ENCODE peak calls at places on chromosomes 7 and 10, in ten cellular contexts. One of them, this sample, is unnamed.

GRCh38 chr10:123535386-123535785 is 130.8 kb upstream of the GPR26 start:
- DNase-seq in lung: no peak
- DNase-seq in astrocyte: no peak
- DNase-seq in heart right ventricle: no peak
- DNase-seq in transverse colon: no peak
- DNase-seq in GM23338: no peak
- DNase-seq in OCI-LY7: no peak
- DNase-seq in lower lobe of right lung: no peak
- DNase-seq in breast epithelium: no peak
- DNase-seq in Panc1: no peak
- DNase-seq in this sample: no peak

GRCh38 chr10:100008142-100008522 is 1.6 kb downstream of the DNMBP start:
- DNase-seq in lung: no peak
- DNase-seq in astrocyte: peak; percentile 72
- DNase-seq in heart right ventricle: no peak
- DNase-seq in transverse colon: no peak
- DNase-seq in GM23338: no peak
- DNase-seq in OCI-LY7: no peak
- DNase-seq in lower lobe of right lung: no peak
- DNase-seq in breast epithelium: no peak
- DNase-seq in Panc1: no peak
- DNase-seq in this sample: no peak

GRCh38 chr7:72492446-72492845 is 80.3 kb upstream of the CALN1 start:
- DNase-seq in lung: no peak
- DNase-seq in astrocyte: no peak
- DNase-seq in heart right ventricle: peak; percentile 81
- DNase-seq in transverse colon: no peak
- DNase-seq in GM23338: no peak
- DNase-seq in OCI-LY7: no peak
- DNase-seq in lower lobe of right lung: no peak
- DNase-seq in breast epithelium: no peak
- DNase-seq in Panc1: no peak
- DNase-seq in this sample: no peak

GRCh38 chr10:29535012-29535777 is 99.6 kb downstream of the SVIL start:
- DNase-seq in lung: peak; percentile 45
- DNase-seq in astrocyte: peak; percentile 92
- DNase-seq in heart right ventricle: peak; percentile 56
- DNase-seq in transverse colon: peak; percentile 79
- DNase-seq in GM23338: peak; percentile 77
- DNase-seq in OCI-LY7: no peak
- DNase-seq in lower lobe of right lung: peak; percentile 53
- DNase-seq in breast epithelium: no peak
- DNase-seq in Panc1: peak; percentile 22
- DNase-seq in this sample: peak; percentile 91

GRCh38 chr10:110893559-110894179 is 21.9 kb downstream of the PDCD4 start:
- DNase-seq in lung: no peak
- DNase-seq in astrocyte: peak; percentile 31
- DNase-seq in heart right ventricle: no peak
- DNase-seq in transverse colon: no peak
- DNase-seq in GM23338: peak; percentile 71
- DNase-seq in OCI-LY7: peak; percentile 85
- DNase-seq in lower lobe of right lung: no peak
- DNase-seq in breast epithelium: no peak
- DNase-seq in Panc1: no peak
- DNase-seq in this sample: no peak

GRCh38 chr7:4274286-4274685 is 407.8 kb upstream of the FOXK1 start:
- DNase-seq in lung: no peak
- DNase-seq in astrocyte: no peak
- DNase-seq in heart right ventricle: no peak
- DNase-seq in transverse colon: no peak
- DNase-seq in GM23338: no peak
- DNase-seq in OCI-LY7: no peak
- DNase-seq in lower lobe of right lung: no peak
- DNase-seq in breast epithelium: no peak
- DNase-seq in Panc1: no peak
- DNase-seq in this sample: no peak

GRCh38 chr7:17142831-17143541 is 155.5 kb upstream of the AHR start:
- DNase-seq in lung: no peak
- DNase-seq in astrocyte: peak; percentile 3
- DNase-seq in heart right ventricle: no peak
- DNase-seq in transverse colon: no peak
- DNase-seq in GM23338: no peak
- DNase-seq in OCI-LY7: no peak
- DNase-seq in lower lobe of right lung: no peak
- DNase-seq in breast epithelium: no peak
- DNase-seq in Panc1: no peak
- DNase-seq in this sample: no peak

GRCh38 chr10:14477408-14477710 is 146.6 kb upstream of the FRMD4A start:
- DNase-seq in lung: no peak
- DNase-seq in astrocyte: peak; percentile 84
- DNase-seq in heart right ventricle: no peak
- DNase-seq in transverse colon: no peak
- DNase-seq in GM23338: no peak
- DNase-seq in OCI-LY7: no peak
- DNase-seq in lower lobe of right lung: no peak
- DNase-seq in breast epithelium: no peak
- DNase-seq in Panc1: no peak
- DNase-seq in this sample: no peak

GRCh38 chr7:140214075-140214684 is 37.4 kb upstream of the KDM7A start:
- DNase-seq in lung: peak; percentile 50
- DNase-seq in astrocyte: peak; percentile 75
- DNase-seq in heart right ventricle: no peak
- DNase-seq in transverse colon: peak; percentile 87
- DNase-seq in GM23338: no peak
- DNase-seq in OCI-LY7: no peak
- DNase-seq in lower lobe of right lung: peak; percentile 55
- DNase-seq in breast epithelium: no peak
- DNase-seq in Panc1: no peak
- DNase-seq in this sample: no peak

GRCh38 chr7:5572439-5572838 is 148.8 kb upstream of the TNRC18 start:
- DNase-seq in lung: no peak
- DNase-seq in astrocyte: no peak
- DNase-seq in heart right ventricle: no peak
- DNase-seq in transverse colon: no peak
- DNase-seq in GM23338: no peak
- DNase-seq in OCI-LY7: no peak
- DNase-seq in lower lobe of right lung: no peak
- DNase-seq in breast epithelium: no peak
- DNase-seq in Panc1: no peak
- DNase-seq in this sample: no peak

GRCh38 chr10:28661035-28661434 is 16.3 kb upstream of the BAMBI start:
- DNase-seq in lung: no peak
- DNase-seq in astrocyte: peak; percentile 86
- DNase-seq in heart right ventricle: no peak
- DNase-seq in transverse colon: no peak
- DNase-seq in GM23338: no peak
- DNase-seq in OCI-LY7: no peak
- DNase-seq in lower lobe of right lung: no peak
- DNase-seq in breast epithelium: no peak
- DNase-seq in Panc1: no peak
- DNase-seq in this sample: peak; percentile 88

GRCh38 chr7:64098-64521 is 128.3 kb upstream of the FAM20C start:
- DNase-seq in lung: no peak
- DNase-seq in astrocyte: peak; percentile 43
- DNase-seq in heart right ventricle: peak; percentile 47
- DNase-seq in transverse colon: peak; percentile 53
- DNase-seq in GM23338: peak; percentile 76
- DNase-seq in OCI-LY7: peak; percentile 22
- DNase-seq in lower lobe of right lung: peak; percentile 53
- DNase-seq in breast epithelium: peak; percentile 51
- DNase-seq in Panc1: peak; percentile 7
- DNase-seq in this sample: peak; percentile 70

GRCh38 chr7:29243777-29244655 is 49.4 kb downstream of the CHN2 start:
- DNase-seq in lung: no peak
- DNase-seq in astrocyte: no peak
- DNase-seq in heart right ventricle: no peak
- DNase-seq in transverse colon: no peak
- DNase-seq in GM23338: peak; percentile 91
- DNase-seq in OCI-LY7: peak; percentile 9
- DNase-seq in lower lobe of right lung: no peak
- DNase-seq in breast epithelium: no peak
- DNase-seq in Panc1: no peak
- DNase-seq in this sample: no peak

GRCh38 chr7:148746139-148746538 is 47.4 kb downstream of the CUL1 start:
- DNase-seq in lung: no peak
- DNase-seq in astrocyte: no peak
- DNase-seq in heart right ventricle: no peak
- DNase-seq in transverse colon: no peak
- DNase-seq in GM23338: no peak
- DNase-seq in OCI-LY7: no peak
- DNase-seq in lower lobe of right lung: no peak
- DNase-seq in breast epithelium: no peak
- DNase-seq in Panc1: no peak
- DNase-seq in this sample: no peak

GRCh38 chr7:78996013-78996412 is 457.5 kb downstream of the MAGI2 start:
- DNase-seq in lung: no peak
- DNase-seq in astrocyte: no peak
- DNase-seq in heart right ventricle: no peak
- DNase-seq in transverse colon: no peak
- DNase-seq in GM23338: no peak
- DNase-seq in OCI-LY7: no peak
- DNase-seq in lower lobe of right lung: no peak
- DNase-seq in breast epithelium: no peak
- DNase-seq in Panc1: no peak
- DNase-seq in this sample: no peak

DNA sequence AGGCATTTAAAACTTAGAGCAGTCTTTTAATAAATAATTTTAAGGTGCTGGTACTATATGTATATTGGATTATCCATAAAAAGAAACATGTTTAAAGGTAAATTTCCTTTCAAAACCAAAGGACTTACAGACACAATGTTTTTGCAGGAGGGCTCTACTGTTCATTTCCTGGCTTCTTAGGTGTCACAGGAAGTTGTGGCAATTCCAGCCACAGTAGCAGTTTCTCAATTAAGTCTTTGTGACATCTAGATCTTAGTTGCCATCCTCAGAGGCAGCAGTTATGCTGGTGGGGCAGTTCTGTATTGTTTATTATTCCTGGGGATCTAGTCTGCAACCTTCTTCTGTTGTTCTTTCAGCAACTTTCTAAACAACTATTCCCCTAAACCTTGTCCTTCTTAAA is 460.1 kb downstream of the MAGI2 start:
- DNase-seq in lung: no peak
- DNase-seq in astrocyte: no peak
- DNase-seq in heart right ventricle: no peak
- DNase-seq in transverse colon: no peak
- DNase-seq in GM23338: no peak
- DNase-seq in OCI-LY7: no peak
- DNase-seq in lower lobe of right lung: no peak
- DNase-seq in breast epithelium: no peak
- DNase-seq in Panc1: no peak
- DNase-seq in this sample: no peak
- H3K36me3 ChIP-seq in lung: no peaks in the 10 kb centered on the region
- H3K36me3 ChIP-seq in astrocyte: no peaks in the 10 kb centered on the region
- H3K36me3 ChIP-seq in heart right ventricle: no peaks in the 10 kb centered on the region
- H3K36me3 ChIP-seq in transverse colon: no peaks in the 10 kb centered on the region
- H3K36me3 ChIP-seq in GM23338: no peaks in the 10 kb centered on the region
- H3K36me3 ChIP-seq in OCI-LY7: no peaks in the 10 kb centered on the region
- H3K36me3 ChIP-seq in lower lobe of right lung: no peaks in the 10 kb centered on the region
- H3K36me3 ChIP-seq in breast epithelium: no peaks in the 10 kb centered on the region
- H3K36me3 ChIP-seq in Panc1: no peaks in the 10 kb centered on the region
- H3K36me3 ChIP-seq in this sample: no peaks in the 10 kb centered on the region

DNA sequence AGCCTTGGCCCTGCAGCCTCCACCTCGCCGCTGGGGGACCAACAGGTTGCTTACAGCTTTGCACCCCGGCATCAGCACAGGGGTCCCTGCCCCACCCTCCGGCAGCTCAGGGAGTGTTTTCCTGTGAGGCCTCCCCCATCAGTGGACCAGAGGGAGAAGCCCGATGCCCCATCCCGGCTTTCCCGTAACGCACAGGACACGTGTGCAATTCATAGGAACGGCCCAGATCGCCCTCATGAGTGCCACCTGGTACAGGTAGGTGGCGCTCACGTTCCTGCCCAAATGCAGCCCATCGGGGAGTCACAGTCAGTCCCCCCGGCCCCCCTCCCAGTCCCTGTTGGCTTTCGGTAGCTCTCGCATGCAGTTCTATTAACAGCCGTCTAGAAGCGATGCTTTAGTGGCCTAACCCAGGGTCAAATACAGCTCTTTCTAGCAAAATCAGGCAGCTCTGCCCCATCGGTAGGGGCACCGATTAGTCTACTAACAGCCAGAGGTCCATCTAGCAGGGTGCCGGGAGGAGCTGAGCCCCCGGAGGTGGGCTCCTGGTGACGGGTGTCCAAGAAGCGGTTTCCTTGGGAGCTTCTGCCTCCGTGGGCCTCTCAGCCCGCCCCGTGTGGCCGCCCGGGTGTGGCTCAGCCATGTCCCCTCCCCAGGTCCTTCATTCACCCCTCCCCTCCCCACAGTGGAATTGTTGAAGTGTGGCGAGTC is 48.4 kb upstream of the GTF2IRD1 start:
- DNase-seq in lung: no peak
- DNase-seq in astrocyte: no peak
- DNase-seq in heart right ventricle: peak; percentile 21
- DNase-seq in transverse colon: no peak
- DNase-seq in GM23338: peak; percentile 91
- DNase-seq in OCI-LY7: peak; percentile 41
- DNase-seq in lower lobe of right lung: no peak
- DNase-seq in breast epithelium: no peak
- DNase-seq in Panc1: no peak
- DNase-seq in this sample: peak; percentile 12
- TF ChIP-seq CTCF in lung: no peak
- TF ChIP-seq CTCF in astrocyte: peak; percentile 24
- TF ChIP-seq CTCF in heart right ventricle: peak; percentile 32
- TF ChIP-seq CTCF in transverse colon: peak; percentile 17
- TF ChIP-seq CTCF in GM23338: peak; percentile 88
- TF ChIP-seq CTCF in OCI-LY7: peak; percentile 79
- TF ChIP-seq CTCF in lower lobe of right lung: peak; percentile 40
- TF ChIP-seq CTCF in breast epithelium: no peak
- TF ChIP-seq CTCF in Panc1: peak; percentile 79
- TF ChIP-seq CTCF in this sample: peak; percentile 63

GRCh38 chr10:122499012-122499411 is 37.7 kb downstream of the HTRA1 start:
- DNase-seq in lung: no peak
- DNase-seq in astrocyte: no peak
- DNase-seq in heart right ventricle: peak; percentile 52
- DNase-seq in transverse colon: no peak
- DNase-seq in GM23338: no peak
- DNase-seq in OCI-LY7: no peak
- DNase-seq in lower lobe of right lung: no peak
- DNase-seq in breast epithelium: no peak
- DNase-seq in Panc1: no peak
- DNase-seq in this sample: no peak
- H3K36me3 ChIP-seq in lung: no peaks in the 10 kb centered on the region
- H3K36me3 ChIP-seq in astrocyte: no peaks in the 10 kb centered on the region
- H3K36me3 ChIP-seq in heart right ventricle: no peaks in the 10 kb centered on the region
- H3K36me3 ChIP-seq in transverse colon: no peaks in the 10 kb centered on the region
- H3K36me3 ChIP-seq in GM23338: no peaks in the 10 kb centered on the region
- H3K36me3 ChIP-seq in OCI-LY7: no peaks in the 10 kb centered on the region
- H3K36me3 ChIP-seq in lower lobe of right lung: no peaks in the 10 kb centered on the region
- H3K36me3 ChIP-seq in breast epithelium: no peaks in the 10 kb centered on the region
- H3K36me3 ChIP-seq in Panc1: no peaks in the 10 kb centered on the region
- H3K36me3 ChIP-seq in this sample: no peaks in the 10 kb centered on the region

DNA sequence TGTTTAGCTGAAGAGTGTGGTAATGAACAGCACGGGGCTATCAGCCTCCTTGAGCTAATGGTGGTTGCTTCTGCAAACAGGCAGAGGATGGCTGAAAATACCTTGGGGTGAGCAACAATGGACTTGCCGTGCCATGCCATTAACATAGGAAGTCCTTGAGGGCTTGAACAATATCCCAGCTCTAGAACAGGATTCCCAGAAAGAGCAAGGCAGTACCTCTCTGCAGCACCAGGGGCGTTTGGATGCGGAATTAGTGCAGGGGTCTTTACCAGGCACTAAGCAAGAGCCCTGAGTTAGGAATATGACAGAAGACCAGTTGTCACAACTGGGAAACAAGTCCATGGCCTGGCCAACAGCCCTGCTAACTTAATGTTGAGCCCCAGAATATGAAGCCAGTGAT is 143.2 kb upstream of the COBL start:
- DNase-seq in lung: no peak
- DNase-seq in astrocyte: no peak
- DNase-seq in heart right ventricle: no peak
- DNase-seq in transverse colon: no peak
- DNase-seq in GM23338: peak; percentile 77
- DNase-seq in OCI-LY7: no peak
- DNase-seq in lower lobe of right lung: no peak
- DNase-seq in breast epithelium: no peak
- DNase-seq in Panc1: no peak
- DNase-seq in this sample: no peak
- TF ChIP-seq CTCF in lung: no peak
- TF ChIP-seq CTCF in astrocyte: no peak
- TF ChIP-seq CTCF in heart right ventricle: no peak
- TF ChIP-seq CTCF in transverse colon: no peak
- TF ChIP-seq CTCF in GM23338: peak; percentile 20
- TF ChIP-seq CTCF in OCI-LY7: no peak
- TF ChIP-seq CTCF in lower lobe of right lung: no peak
- TF ChIP-seq CTCF in breast epithelium: no peak
- TF ChIP-seq CTCF in Panc1: no peak
- TF ChIP-seq CTCF in this sample: no peak

This sample was measured in brain microvascular endothelial cell.